ENCODE peak calls at places on chromosomes 7 and 10, in ten cellular contexts. A is gastrocnemius medialis, C is tibial nerve, E is endothelial cell of umbilical vein, G is H1, T is body of pancreas, W is A549, V is IMR-90, H is right lobe of liver, O is Peyer's patch. B is an unnamed sample.

GRCh38 chr10:36383349-36383748 is 741.3 kb upstream of the FZD8 start:
- DNase-seq in G (no peak), H (no peak), O (no peak), V (no peak), W (no peak), A (no peak), T (no peak), C (no peak), E (no peak), B (no peak)

GRCh38 chr7:152436279-152437147 is 710 bp upstream of the KMT2C start:
- DNase-seq in A (peak), V (peak), T (peak), O (peak), E (peak), G (peak), W (peak), C (peak), H (peak), B (peak)

GRCh38 chr7:108335264-108335918 is 120.8 kb downstream of the NRCAM start:
- DNase-seq in A (no peak), C (peak), G (no peak), O (peak), H (no peak), T (peak), V (no peak), E (peak), W (no peak), B (no peak)

GRCh38 chr10:61016630-61017029 is 72.6 kb upstream of the RHOBTB1 start:
- DNase-seq in V (no peak), E (no peak), A (no peak), C (no peak), W (no peak), O (no peak), T (no peak), G (no peak), H (no peak), B (no peak)

GRCh38 chr10:6445671-6446278 is 134.3 kb downstream of the PRKCQ start:
- DNase-seq in V (peak), A (peak), W (peak), T (peak), E (peak), C (no peak), G (no peak), O (peak), H (peak), B (no peak)

GRCh38 chr10:98029149-98030092 is 1.0 kb downstream of the CRTAC1 start:
- DNase-seq in H (no peak), O (no peak), E (no peak), V (no peak), C (no peak), W (no peak), T (peak), A (no peak), G (peak), B (no peak)

GRCh38 chr10:101222683-101223273 is 6.5 kb downstream of the LBX1 start:
- DNase-seq in E (no peak), H (no peak), W (no peak), O (no peak), G (no peak), V (no peak), T (no peak), C (no peak), A (no peak), B (no peak)

GRCh38 chr10:74855439-74855838 is 29.0 kb downstream of the KAT6B start:
- DNase-seq in A (no peak), G (no peak), V (no peak), E (no peak), C (no peak), W (no peak), H (no peak), T (no peak), O (no peak), B (no peak)

GRCh38 chr10:72083234-72084093 is 4.9 kb downstream of the SPOCK2 start:
- DNase-seq in A (no peak), H (no peak), C (no peak), W (no peak), T (no peak), O (no peak), V (no peak), G (no peak), E (no peak), B (no peak)

GRCh38 chr7:28160551-28160991 is 20.0 kb downstream of the JAZF1 start:
- DNase-seq in T (no peak), A (no peak), H (no peak), O (no peak), C (no peak), V (peak), E (no peak), G (no peak), W (no peak), B (no peak)

GRCh38 chr10:95963202-95963991 is 55.6 kb downstream of the CC2D2B start:
- DNase-seq in W (no peak), H (no peak), V (no peak), C (no peak), E (no peak), A (no peak), O (no peak), T (no peak), G (no peak), B (no peak)

GRCh38 chr10:127996586-127996985 is 89.7 kb downstream of the PTPRE start:
- DNase-seq in O (no peak), V (no peak), A (peak), E (no peak), C (no peak), G (no peak), W (no peak), T (peak), H (no peak), B (no peak)

GRCh38 chr7:143376396-143376795 is 4.7 kb upstream of the ZYX start:
- DNase-seq in C (no peak), T (no peak), G (no peak), V (no peak), E (no peak), A (no peak), W (no peak), O (no peak), H (peak), B (no peak)

GRCh38 chr7:118288098-118288497 is 63.6 kb downstream of the ANKRD7 start:
- DNase-seq in H (no peak), C (no peak), O (no peak), G (no peak), V (no peak), A (no peak), T (no peak), E (peak), W (no peak), B (no peak)

GRCh38 chr10:104300002-104300735 is 31.2 kb downstream of the GSTO2 start:
- DNase-seq in W (no peak), H (no peak), G (no peak), O (no peak), T (no peak), V (peak), A (no peak), E (peak), C (no peak), B (no peak)

GRCh38 chr7:28052933-28053332 is 127.7 kb downstream of the JAZF1 start:
- DNase-seq in V (peak), C (no peak), T (no peak), O (no peak), A (no peak), E (peak), H (no peak), W (no peak), G (no peak), B (no peak)

GRCh38 chr10:97095701-97096300 is 90.0 kb downstream of the SLIT1 start:
- DNase-seq in A (no peak), W (no peak), G (no peak), E (peak), C (no peak), T (no peak), O (no peak), V (no peak), H (no peak), B (no peak)

GRCh38 chr10:133067152-133068090 is 20.3 kb upstream of the ADGRA1 start:
- DNase-seq in A (no peak), E (no peak), V (no peak), W (no peak), T (no peak), H (no peak), C (no peak), G (no peak), O (no peak), B (no peak)

GRCh38 chr10:17713133-17713532 is 38.9 kb upstream of the TMEM236 start:
- DNase-seq in G (no peak), V (no peak), O (no peak), A (no peak), W (no peak), C (no peak), H (no peak), T (no peak), E (no peak), B (no peak)

GRCh38 chr7:50962281-50962883 is 179.7 kb upstream of the GRB10 start:
- DNase-seq in H (no peak), G (no peak), C (no peak), T (no peak), A (no peak), V (no peak), W (peak), O (no peak), E (no peak), B (no peak)

GRCh38 chr10:110676016-110676415 is 31.9 kb downstream of the RBM20 start:
- DNase-seq in H (no peak), C (no peak), T (no peak), O (no peak), E (no peak), A (no peak), G (no peak), W (no peak), V (no peak), B (no peak)

GRCh38 chr10:110672580-110672919 is 28.4 kb downstream of the RBM20 start:
- DNase-seq in H (no peak), T (no peak), A (no peak), G (no peak), E (no peak), C (no peak), O (no peak), V (no peak), W (peak), B (no peak)

GRCh38 chr10:110670335-110670734 is 26.2 kb downstream of the RBM20 start:
- DNase-seq in O (no peak), H (no peak), A (no peak), V (no peak), W (no peak), G (no peak), E (no peak), C (no peak), T (no peak), B (no peak)

GRCh38 chr10:110668443-110668842 is 24.3 kb downstream of the RBM20 start:
- DNase-seq in G (no peak), A (no peak), W (no peak), E (no peak), H (no peak), C (no peak), T (no peak), O (no peak), V (no peak), B (no peak)

DNA sequence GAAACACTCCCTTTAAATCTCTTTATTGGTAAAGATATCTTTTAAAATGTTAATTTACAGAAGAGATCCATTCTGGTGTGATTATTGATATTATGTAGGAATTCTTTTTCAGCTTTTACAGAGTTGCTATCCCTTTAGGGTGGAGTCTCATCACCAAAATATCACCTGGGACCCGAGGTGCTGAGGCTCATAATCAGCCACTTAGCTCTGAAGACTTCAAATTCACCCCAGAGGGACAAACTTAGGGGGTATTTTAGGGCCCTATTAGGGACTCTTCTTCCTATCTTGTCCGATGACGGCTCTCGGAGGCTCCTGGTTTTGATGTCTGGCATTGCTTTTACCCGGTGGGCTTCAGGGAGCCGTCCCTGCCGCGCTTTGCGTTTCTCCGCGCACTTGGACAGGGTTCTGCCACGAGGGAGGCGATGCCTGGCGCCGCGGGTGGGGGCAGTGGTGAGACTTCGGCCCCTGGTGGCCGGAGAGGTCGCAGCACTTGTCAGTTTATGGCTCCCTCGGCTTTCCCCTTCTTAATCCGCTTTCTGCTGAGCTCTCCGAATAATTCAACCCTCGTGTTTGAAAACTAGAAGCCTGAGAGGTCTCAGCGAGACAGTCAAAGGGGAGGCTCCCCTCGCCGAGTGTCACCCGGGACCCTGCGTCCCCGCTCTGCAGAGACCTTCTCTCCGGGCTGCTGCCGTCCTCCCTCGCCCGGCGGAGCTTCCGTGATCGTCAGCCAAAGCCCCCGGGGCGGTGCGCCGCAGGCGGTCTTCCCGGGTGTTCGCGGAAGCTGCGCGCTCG is 27.8 kb downstream of the RBM20 start:
- DNase-seq in O (peak), A (peak), H (peak), V (peak), C (no peak), T (peak), E (peak), G (peak), W (peak), B (peak)
- TF ChIP-seq POLR2A in O (no peak), A (peak), H (peak), V (no peak), C (no peak), T (no peak), E (no peak), G (no peak), W (peak), B (no peak)

DNA sequence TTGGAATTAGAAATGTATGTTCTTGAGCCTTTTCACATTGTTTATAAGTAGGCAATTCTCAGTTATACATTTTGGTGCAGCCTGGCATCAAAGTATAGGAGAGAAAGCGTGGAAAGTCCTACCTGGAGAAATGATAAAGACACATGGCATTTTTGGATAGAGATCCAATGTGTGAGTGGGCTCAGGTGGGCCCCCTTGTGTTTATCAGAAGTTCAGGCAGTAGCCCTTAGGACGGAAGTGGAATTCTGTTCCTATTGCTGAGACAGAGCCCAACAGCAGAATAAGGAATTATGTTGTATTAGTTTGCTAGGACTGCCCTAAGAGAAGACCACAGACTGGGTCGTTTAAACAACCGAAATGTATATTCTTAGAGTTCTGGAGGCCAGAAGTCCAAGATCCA is 85.2 kb upstream of the AMPH start:
- DNase-seq in G (no peak), O (no peak), A (no peak), H (no peak), T (no peak), W (no peak), E (no peak), V (no peak), C (no peak), B (no peak)
- TF ChIP-seq CTCF in G (peak), O (no peak), A (no peak), H (no peak), T (no peak), W (no peak), E (peak), V (no peak), C (no peak), B (no peak)

DNA sequence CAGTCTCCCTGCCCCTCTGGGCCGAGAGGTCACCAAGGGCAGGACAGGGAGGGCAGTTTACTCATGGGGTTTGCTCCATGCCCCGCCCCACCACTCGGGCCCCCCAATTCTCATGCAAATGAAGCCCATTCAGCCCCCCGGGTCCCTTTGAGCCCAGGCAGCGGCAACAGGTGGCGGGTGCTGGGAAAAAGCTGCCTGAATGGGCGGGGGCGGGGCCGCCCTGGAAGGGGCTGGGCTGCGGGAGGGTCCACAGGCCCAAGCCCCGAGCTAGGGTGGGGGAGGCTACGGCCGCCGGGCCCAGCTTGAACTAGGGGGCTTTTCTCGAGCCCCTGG is 5.2 kb downstream of the LFNG start:
- DNase-seq in H (no peak), T (peak), A (no peak), O (no peak), E (no peak), W (no peak), V (no peak), C (no peak), G (peak), B (no peak)
- H3K27ac ChIP-seq in H (no peak), T (peak), A (no peak), O (peak), E (no peak), W (peak), V (no peak), C (peak), G (peak), B (peak)

GRCh38 chr7:30626984-30627383 is 32.3 kb downstream of the GARS1 start:
- DNase-seq in C (no peak), V (peak), A (no peak), H (no peak), W (no peak), E (no peak), G (no peak), O (no peak), T (no peak), B (no peak)
- TF ChIP-seq POLR2A in C (no peak), V (no peak), A (no peak), H (no peak), W (no peak), E (no peak), G (no peak), O (no peak), T (no peak), B (no peak)

GRCh38 chr10:19762026-19762425 is 54.2 kb upstream of the PLXDC2 start:
- DNase-seq in W (no peak), H (no peak), G (no peak), V (no peak), T (no peak), A (no peak), C (no peak), E (no peak), O (no peak), B (no peak)

GRCh38 chr10:19750972-19751371 is 65.3 kb upstream of the PLXDC2 start:
- DNase-seq in O (no peak), H (no peak), W (no peak), V (no peak), T (no peak), E (no peak), G (no peak), C (no peak), A (no peak), B (no peak)

DNA sequence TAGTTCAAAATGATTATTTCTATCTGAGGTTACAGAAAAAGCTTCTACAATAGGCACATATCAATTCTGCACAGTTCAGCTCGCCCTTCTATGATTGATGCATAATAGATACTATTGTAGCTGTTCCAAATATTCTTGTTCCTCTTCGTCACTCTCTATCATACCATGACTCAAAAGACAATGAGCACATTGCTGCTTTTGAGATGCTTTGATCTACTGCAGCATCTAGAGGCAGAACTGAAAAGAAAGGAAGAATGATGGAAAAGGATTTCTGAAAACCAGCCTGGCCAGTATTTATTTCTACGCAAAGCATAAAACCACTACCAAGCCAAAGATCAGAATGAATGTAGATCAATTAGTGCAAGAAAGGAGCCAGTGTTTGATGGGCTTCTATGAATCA is 59.3 kb upstream of the PLXDC2 start:
- DNase-seq in G (no peak), C (no peak), W (no peak), O (no peak), T (no peak), H (no peak), E (no peak), V (no peak), A (no peak), B (no peak)
- TF ChIP-seq CTCF in G (no peak), C (no peak), W (no peak), O (no peak), T (no peak), H (no peak), E (no peak), V (no peak), A (no peak), B (no peak)

DNA sequence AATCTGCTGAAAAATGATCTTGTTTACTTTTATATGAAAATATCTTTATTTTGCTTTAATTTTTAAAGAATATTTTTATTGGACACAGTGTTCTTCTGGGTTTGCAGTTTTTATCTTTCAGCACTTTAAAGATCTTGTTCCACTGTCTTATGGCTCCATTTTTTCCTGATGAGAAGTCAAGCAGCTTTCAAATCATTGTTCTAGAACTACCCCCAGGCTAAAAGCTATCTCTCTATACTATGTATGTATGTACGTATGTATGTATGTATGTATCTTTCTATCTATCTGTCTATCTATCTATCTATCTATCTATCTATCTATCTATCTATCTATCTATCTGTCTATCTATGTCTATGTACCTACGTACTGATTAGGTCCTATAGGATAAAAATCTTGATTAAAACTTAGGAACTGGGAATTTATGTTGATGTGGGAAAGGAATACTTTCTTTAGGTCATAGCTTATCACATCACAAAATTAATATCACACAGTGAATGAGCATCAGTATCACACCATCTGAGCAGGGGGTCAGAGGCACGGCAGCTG is 35.4 kb upstream of the TSPAN13 start:
- DNase-seq in T (no peak), V (no peak), C (no peak), E (no peak), W (no peak), A (no peak), O (no peak), H (no peak), G (no peak), B (no peak)
- H3K27ac ChIP-seq in T (no peak), V (no peak), C (no peak), E (no peak), W (no peak), A (no peak), O (no peak), H (no peak), G (no peak), B (no peak)

DNA sequence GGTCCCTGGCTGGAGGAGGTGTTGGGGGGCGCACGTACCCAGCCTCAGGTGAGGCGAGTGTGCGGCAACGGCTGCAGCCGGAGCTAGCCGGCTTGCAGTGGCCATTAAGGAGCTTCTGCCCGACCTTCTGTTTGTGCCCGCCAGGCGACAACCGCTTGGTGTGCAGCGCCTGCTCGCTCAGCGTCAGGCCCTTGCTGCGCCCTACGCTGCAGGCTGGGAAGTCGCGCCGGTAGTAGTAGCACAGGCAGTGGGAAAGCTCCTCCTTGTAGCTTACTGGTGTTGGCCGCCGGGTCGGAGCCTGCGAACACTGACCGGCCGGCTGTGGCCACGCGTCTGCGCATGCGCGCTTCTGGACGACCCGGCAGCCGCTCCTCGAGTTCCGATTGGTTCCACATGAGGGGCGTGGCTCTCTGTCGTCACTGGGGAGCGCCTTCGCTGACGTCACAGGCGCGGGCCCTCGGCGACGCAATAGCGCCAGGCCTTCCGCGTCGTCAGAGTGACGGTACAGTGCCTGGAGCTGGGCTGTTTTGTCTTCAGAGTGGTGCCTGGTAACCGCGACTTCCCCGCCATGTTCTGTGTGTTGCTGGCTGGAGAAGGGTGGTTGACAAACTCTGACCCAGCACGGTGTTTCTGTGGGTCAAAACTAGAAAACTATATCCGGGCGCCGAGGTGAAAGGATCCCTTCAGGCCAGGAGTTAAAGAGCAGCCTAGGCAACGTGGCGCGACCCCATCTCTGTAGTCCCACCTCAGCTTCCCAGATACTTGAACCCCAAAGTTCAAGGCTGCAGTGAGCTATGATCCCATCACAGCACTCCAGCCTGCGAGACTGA is 76.3 kb upstream of the TMEM248 start:
- DNase-seq in C (peak), G (peak), H (peak), O (peak), T (peak), E (peak), W (peak), V (peak), A (peak), B (peak)
- TF ChIP-seq POLR2A in C (peak), G (peak), H (peak), O (peak), T (peak), E (peak), W (peak), V (peak), A (peak), B (peak)

GRCh38 chr7:43729214-43729923 is at the start of gene COA1:
- DNase-seq in O (peak), T (peak), C (peak), V (peak), H (peak), A (peak), G (peak), E (peak), W (peak), B (peak)
- TF ChIP-seq CTCF in O (peak), T (no peak), C (no peak), V (no peak), H (no peak), A (no peak), G (no peak), E (no peak), W (no peak), B (no peak)